ENCODE peak calls at places on chromosome 12, in five cellular contexts. One of them, this sample, is unnamed.

GRCh38 chr12:88400302-88400701 is 180.0 kb downstream of the KITLG start:
- DNase-seq in testis: no peak
- DNase-seq in A549: no peak
- DNase-seq in GM23338: no peak
- DNase-seq in endothelial cell: no peak
- DNase-seq in this sample: no peak

GRCh38 chr12:20404576-20405346 is 36.4 kb downstream of the PDE3A start:
- DNase-seq in testis: peak
- DNase-seq in A549: peak
- DNase-seq in GM23338: no peak
- DNase-seq in endothelial cell: no peak
- DNase-seq in this sample: no peak

GRCh38 chr12:43158126-43158525 is 393.9 kb downstream of the ADAMTS20 start:
- DNase-seq in testis: no peak
- DNase-seq in A549: no peak
- DNase-seq in GM23338: no peak
- DNase-seq in endothelial cell: no peak
- DNase-seq in this sample: no peak

GRCh38 chr12:39990122-39991101 is 115.5 kb downstream of the SLC2A13 start:
- DNase-seq in testis: peak
- DNase-seq in A549: peak
- DNase-seq in GM23338: peak
- DNase-seq in endothelial cell: peak
- DNase-seq in this sample: peak

GRCh38 chr12:105433804-105434203 is 103.3 kb downstream of the C12orf75 start:
- DNase-seq in testis: no peak
- DNase-seq in A549: no peak
- DNase-seq in GM23338: no peak
- DNase-seq in endothelial cell: no peak
- DNase-seq in this sample: no peak

GRCh38 chr12:120259418-120260202 is 5.9 kb downstream of the PXN start:
- DNase-seq in testis: no peak
- DNase-seq in A549: no peak
- DNase-seq in GM23338: no peak
- DNase-seq in endothelial cell: no peak
- DNase-seq in this sample: no peak

GRCh38 chr12:54052745-54053624 is 650 bp upstream of the HOXC4 start:
- DNase-seq in testis: no peak
- DNase-seq in A549: no peak
- DNase-seq in GM23338: no peak
- DNase-seq in endothelial cell: no peak
- DNase-seq in this sample: peak

GRCh38 chr12:122031342-122032216 is 9.9 kb downstream of the BCL7A start:
- DNase-seq in testis: peak
- DNase-seq in A549: peak
- DNase-seq in GM23338: peak
- DNase-seq in endothelial cell: peak
- DNase-seq in this sample: peak

GRCh38 chr12:88833641-88834116 is 253.4 kb upstream of the KITLG start:
- DNase-seq in testis: no peak
- DNase-seq in A549: no peak
- DNase-seq in GM23338: no peak
- DNase-seq in endothelial cell: no peak
- DNase-seq in this sample: no peak

DNA sequence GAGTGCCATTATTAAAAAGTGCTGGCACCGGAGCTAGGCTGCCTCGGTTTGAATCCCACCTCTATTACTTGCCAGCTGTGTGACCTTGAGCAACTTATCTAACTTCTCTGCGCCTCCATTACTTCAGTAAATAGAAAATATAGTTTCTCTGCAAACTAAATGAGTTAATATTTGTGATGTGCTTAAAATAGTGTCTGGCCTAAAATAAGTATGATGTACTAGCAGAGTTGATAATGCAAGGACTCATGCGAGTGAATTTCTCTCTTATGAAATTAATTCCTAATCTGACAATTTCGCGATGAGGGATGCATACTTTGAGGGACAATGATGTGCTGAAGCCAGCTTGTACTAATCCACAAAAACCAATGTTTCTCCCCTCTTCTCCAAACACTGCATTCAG is 180.8 kb upstream of the NTF3 start:
- DNase-seq in testis: peak
- DNase-seq in A549: no peak
- DNase-seq in GM23338: no peak
- DNase-seq in endothelial cell: no peak
- DNase-seq in this sample: no peak
- TF ChIP-seq CTCF in testis: no peak
- TF ChIP-seq CTCF in A549: no peak
- TF ChIP-seq CTCF in GM23338: no peak
- TF ChIP-seq CTCF in endothelial cell: no peak
- TF ChIP-seq CTCF in this sample: no peak

GRCh38 chr12:109627633-109628032 is 54.0 kb downstream of the MVK start:
- DNase-seq in testis: no peak
- DNase-seq in A549: peak
- DNase-seq in GM23338: no peak
- DNase-seq in endothelial cell: no peak
- DNase-seq in this sample: no peak

GRCh38 chr12:109624467-109624866 is 50.9 kb downstream of the MVK start:
- DNase-seq in testis: no peak
- DNase-seq in A549: no peak
- DNase-seq in GM23338: no peak
- DNase-seq in endothelial cell: no peak
- DNase-seq in this sample: no peak

GRCh38 chr12:109626378-109627115 is 53.0 kb downstream of the MVK start:
- DNase-seq in testis: no peak
- DNase-seq in A549: no peak
- DNase-seq in GM23338: no peak
- DNase-seq in endothelial cell: no peak
- DNase-seq in this sample: no peak

GRCh38 chr12:109625749-109626377 is 52.3 kb downstream of the MVK start:
- DNase-seq in testis: no peak
- DNase-seq in A549: no peak
- DNase-seq in GM23338: no peak
- DNase-seq in endothelial cell: no peak
- DNase-seq in this sample: no peak

GRCh38 chr12:109625131-109625559 is 51.6 kb downstream of the MVK start:
- DNase-seq in testis: peak
- DNase-seq in A549: peak
- DNase-seq in GM23338: no peak
- DNase-seq in endothelial cell: no peak
- DNase-seq in this sample: no peak
- TF ChIP-seq CTCF in testis: no peak
- TF ChIP-seq CTCF in A549: no peak
- TF ChIP-seq CTCF in GM23338: no peak
- TF ChIP-seq CTCF in endothelial cell: no peak
- TF ChIP-seq CTCF in this sample: no peak

DNA sequence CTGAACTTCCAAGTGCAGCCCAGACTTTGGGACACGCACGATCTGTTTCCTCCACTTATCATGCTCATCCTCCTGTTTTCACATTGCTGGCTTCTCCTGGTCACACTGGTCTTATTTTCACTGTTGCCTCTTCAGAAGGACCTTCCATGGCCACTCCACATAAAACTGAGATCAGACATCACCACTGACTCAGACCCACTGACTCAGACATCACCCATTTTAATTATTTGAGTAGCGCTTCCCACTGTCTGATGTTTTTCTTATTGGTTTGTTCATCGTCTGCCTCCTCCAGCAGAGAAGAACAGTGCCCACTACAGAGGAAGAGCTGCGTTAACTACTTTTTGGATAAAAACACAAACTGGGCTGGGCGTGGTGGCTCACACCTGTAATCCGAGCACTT is 270.5 kb upstream of the PWP1 start:
- DNase-seq in testis: no peak
- DNase-seq in A549: peak
- DNase-seq in GM23338: no peak
- DNase-seq in endothelial cell: no peak
- DNase-seq in this sample: no peak
- TF ChIP-seq CTCF in testis: no peak
- TF ChIP-seq CTCF in A549: no peak
- TF ChIP-seq CTCF in GM23338: no peak
- TF ChIP-seq CTCF in endothelial cell: no peak
- TF ChIP-seq CTCF in this sample: no peak

GRCh38 chr12:10559241-10559640 is 53.6 kb downstream of the EIF2S3B start:
- DNase-seq in testis: no peak
- DNase-seq in A549: no peak
- DNase-seq in GM23338: no peak
- DNase-seq in endothelial cell: no peak
- DNase-seq in this sample: no peak

GRCh38 chr12:10558291-10558690 is 52.6 kb downstream of the EIF2S3B start:
- DNase-seq in testis: no peak
- DNase-seq in A549: no peak
- DNase-seq in GM23338: no peak
- DNase-seq in endothelial cell: no peak
- DNase-seq in this sample: no peak

GRCh38 chr12:10563002-10563401 is 50.4 kb downstream of the MAGOHB start:
- DNase-seq in testis: no peak
- DNase-seq in A549: no peak
- DNase-seq in GM23338: no peak
- DNase-seq in endothelial cell: no peak
- DNase-seq in this sample: no peak

GRCh38 chr12:10563966-10564365 is 49.4 kb downstream of the MAGOHB start:
- DNase-seq in testis: no peak
- DNase-seq in A549: no peak
- DNase-seq in GM23338: no peak
- DNase-seq in endothelial cell: no peak
- DNase-seq in this sample: no peak

DNA sequence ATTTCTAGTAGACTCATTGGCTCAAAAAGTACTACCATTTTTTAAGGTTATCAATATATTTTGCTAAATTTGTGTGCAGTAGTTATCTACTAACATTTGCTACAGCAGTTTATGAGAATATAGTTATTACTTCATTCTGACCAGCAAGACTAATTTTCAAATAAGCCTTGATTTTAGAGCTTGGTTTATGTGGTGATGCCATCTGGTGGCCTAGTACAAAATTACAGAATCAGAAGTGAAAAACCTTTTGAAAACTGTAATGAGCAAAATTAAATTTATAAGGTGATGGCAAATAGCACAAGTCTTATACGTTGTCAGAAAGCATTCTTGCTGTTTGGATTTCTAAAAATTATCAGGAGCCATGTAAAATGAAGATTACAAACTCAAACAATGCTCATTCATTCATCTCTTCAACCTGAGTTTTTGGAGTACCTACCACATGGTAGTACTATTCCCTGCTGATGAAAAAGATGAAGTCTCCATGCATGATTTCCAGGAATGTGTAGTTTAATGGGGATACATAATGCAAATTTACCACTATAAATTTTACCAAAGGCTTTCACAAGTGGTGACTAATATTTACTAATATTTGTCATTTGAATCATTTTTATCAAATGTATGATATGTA is 51.0 kb downstream of the MAGOHB start:
- DNase-seq in testis: no peak
- DNase-seq in A549: peak
- DNase-seq in GM23338: peak
- DNase-seq in endothelial cell: peak
- DNase-seq in this sample: peak
- TF ChIP-seq CTCF in testis: peak
- TF ChIP-seq CTCF in A549: peak
- TF ChIP-seq CTCF in GM23338: peak
- TF ChIP-seq CTCF in endothelial cell: peak
- TF ChIP-seq CTCF in this sample: peak

GRCh38 chr12:25970916-25971674 is 12.6 kb downstream of the RASSF8 start:
- DNase-seq in testis: no peak
- DNase-seq in A549: no peak
- DNase-seq in GM23338: no peak
- DNase-seq in endothelial cell: no peak
- DNase-seq in this sample: no peak
- TF ChIP-seq CTCF in testis: peak
- TF ChIP-seq CTCF in A549: no peak
- TF ChIP-seq CTCF in GM23338: no peak
- TF ChIP-seq CTCF in endothelial cell: peak
- TF ChIP-seq CTCF in this sample: no peak

DNA sequence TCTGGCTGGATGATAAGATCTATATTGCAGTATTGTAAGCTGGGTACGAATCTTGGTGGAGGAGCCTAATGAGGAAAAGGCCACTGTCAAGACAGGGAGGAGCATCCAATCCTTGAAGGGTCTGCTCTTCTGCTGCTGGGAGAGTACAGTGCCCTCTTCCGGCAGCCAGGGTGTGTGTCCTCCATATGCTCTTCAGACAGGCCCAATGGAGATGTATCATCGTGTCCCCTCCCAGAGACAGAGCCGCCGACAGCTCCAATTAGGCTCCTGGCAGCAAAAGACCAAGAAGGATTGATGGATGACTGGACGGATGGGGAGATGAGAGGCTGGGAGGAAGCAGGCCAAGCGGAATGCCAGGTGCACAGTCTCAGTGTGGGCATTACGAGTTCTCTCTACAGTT is 51.6 kb upstream of the PIWIL1 start:
- DNase-seq in testis: no peak
- DNase-seq in A549: no peak
- DNase-seq in GM23338: peak
- DNase-seq in endothelial cell: no peak
- DNase-seq in this sample: no peak
- TF ChIP-seq CTCF in testis: no peak
- TF ChIP-seq CTCF in A549: no peak
- TF ChIP-seq CTCF in GM23338: peak
- TF ChIP-seq CTCF in endothelial cell: no peak
- TF ChIP-seq CTCF in this sample: no peak